ENCODE peak calls at places on chromosomes 5 and 9, in nine cellular contexts. U, L, I, B, E, H, A, Q and P are unnamed samples.

GRCh38 chr9:19665146-19665863 is 123.5 kb downstream of the SLC24A2 start:
- DNase-seq in E (no peak), A (no peak), U (no peak), I (no peak), L (no peak), B (no peak), Q (no peak), H (no peak), P (no peak)

GRCh38 chr9:35367451-35367850 is 122.5 kb upstream of the RUSC2 start:
- DNase-seq in Q (no peak), B (peak), H (no peak), A (peak), E (peak), I (peak), U (no peak), L (peak), P (peak)

GRCh38 chr5:41115281-41115680 is 44.1 kb upstream of the MROH2B start:
- DNase-seq in L (no peak), B (peak), E (peak), A (peak), U (no peak), I (peak), Q (no peak), H (no peak), P (peak)

GRCh38 chr9:111696796-111697195 is 35.4 kb downstream of the GNG10 start:
- DNase-seq in L (no peak), U (no peak), B (no peak), Q (no peak), I (no peak), H (no peak), E (no peak), A (no peak), P (no peak)

GRCh38 chr9:69923972-69924371 is 103.4 kb downstream of the CFAP95 start:
- DNase-seq in E (no peak), I (no peak), B (no peak), U (no peak), Q (no peak), H (no peak), A (no peak), L (no peak), P (no peak)

GRCh38 chr9:114321759-114322158 is 1.1 kb upstream of the ORM1 start:
- DNase-seq in I (no peak), H (no peak), L (no peak), Q (no peak), U (no peak), B (peak), E (no peak), A (peak), P (peak)

GRCh38 chr5:90000351-90000750 is 409.2 kb downstream of the CETN3 start:
- DNase-seq in U (no peak), B (no peak), L (no peak), H (no peak), I (no peak), E (no peak), Q (no peak), A (no peak), P (no peak)

GRCh38 chr5:174612686-174613085 is 111.7 kb upstream of the MSX2 start:
- DNase-seq in Q (no peak), E (no peak), B (no peak), L (no peak), A (no peak), U (peak), I (no peak), H (no peak), P (no peak)

GRCh38 chr5:170473642-170474041 is 30.2 kb upstream of the KCNIP1 start:
- DNase-seq in U (no peak), E (no peak), H (no peak), I (no peak), Q (peak), A (no peak), L (no peak), B (no peak), P (no peak)

GRCh38 chr9:87894998-87895625 is 12.4 kb downstream of the SPATA31E1 start:
- DNase-seq in A (no peak), Q (no peak), L (no peak), E (no peak), B (no peak), I (no peak), H (no peak), U (no peak), P (no peak)

GRCh38 chr5:89399553-89399952 is 516.6 kb upstream of the MEF2C start:
- DNase-seq in B (no peak), H (no peak), E (no peak), Q (no peak), A (peak), U (no peak), I (no peak), L (no peak), P (peak)

GRCh38 chr9:71249729-71250317 is 128.4 kb upstream of the TRPM3 start:
- DNase-seq in H (peak), I (peak), Q (no peak), E (peak), B (peak), L (peak), A (peak), U (no peak), P (peak)

GRCh38 chr5:86917117-86917579 is 299.4 kb downstream of the COX7C start:
- DNase-seq in L (peak), U (no peak), I (no peak), A (peak), B (peak), Q (no peak), E (no peak), H (peak), P (peak)

GRCh38 chr5:36655171-36655570 is 48.8 kb downstream of the SLC1A3 start:
- DNase-seq in U (peak), B (no peak), E (no peak), I (no peak), L (no peak), A (no peak), H (peak), Q (no peak), P (no peak)

GRCh38 chr5:56323505-56323904 is 90.4 kb upstream of the ANKRD55 start:
- DNase-seq in A (peak), Q (no peak), L (no peak), I (peak), E (peak), U (no peak), H (no peak), B (peak), P (no peak)

GRCh38 chr5:159240301-159240870 is 22.7 kb upstream of the UBLCP1 start:
- DNase-seq in E (no peak), U (no peak), B (peak), H (no peak), A (peak), L (peak), Q (no peak), I (no peak), P (no peak)

GRCh38 chr5:126449751-126450271 is 26.6 kb downstream of the GRAMD2B start:
- DNase-seq in Q (no peak), L (no peak), I (no peak), H (peak), E (no peak), B (peak), U (peak), A (peak), P (peak)

GRCh38 chr5:80885698-80886000 is 74.5 kb upstream of the RASGRF2 start:
- DNase-seq in U (no peak), Q (no peak), H (no peak), A (peak), I (no peak), B (no peak), E (no peak), L (no peak), P (peak)

GRCh38 chr5:143238620-143239019 is 164.9 kb downstream of the NR3C1 start:
- DNase-seq in A (no peak), U (no peak), H (no peak), B (no peak), L (no peak), E (no peak), Q (no peak), I (no peak), P (no peak)

GRCh38 chr5:124628251-124628650 is 118.2 kb downstream of the ZNF608 start:
- DNase-seq in I (no peak), A (peak), E (no peak), U (no peak), Q (no peak), B (no peak), L (no peak), H (no peak), P (no peak)

GRCh38 chr5:124873189-124873588 is 126.8 kb upstream of the ZNF608 start:
- DNase-seq in A (no peak), E (no peak), L (no peak), I (no peak), B (no peak), U (no peak), Q (no peak), H (no peak), P (no peak)

GRCh38 chr9:120235081-120235480 is 344.9 kb downstream of the CDK5RAP2 start:
- DNase-seq in Q (no peak), I (no peak), A (no peak), U (no peak), E (no peak), B (no peak), H (no peak), L (no peak), P (no peak)

GRCh38 chr9:135088979-135089847 is 1.7 kb downstream of the OLFM1 start:
- DNase-seq in L (no peak), B (no peak), H (no peak), Q (no peak), U (no peak), I (no peak), A (no peak), E (no peak), P (no peak)

GRCh38 chr9:135093111-135093510 is 5.6 kb downstream of the OLFM1 start:
- DNase-seq in H (no peak), L (no peak), E (no peak), B (no peak), I (no peak), U (no peak), A (no peak), Q (no peak), P (no peak)

GRCh38 chr9:135090547-135090946 is 3.1 kb downstream of the OLFM1 start:
- DNase-seq in I (no peak), U (no peak), L (no peak), B (no peak), H (no peak), A (no peak), Q (no peak), E (no peak), P (no peak)

GRCh38 chr9:135090081-135090480 is 2.6 kb downstream of the OLFM1 start:
- DNase-seq in Q (no peak), I (no peak), H (no peak), U (no peak), B (no peak), L (no peak), A (no peak), E (no peak), P (no peak)

GRCh38 chr9:135091545-135091944 is 4.1 kb downstream of the OLFM1 start:
- DNase-seq in L (no peak), A (no peak), U (no peak), H (no peak), E (no peak), Q (no peak), I (no peak), B (no peak), P (no peak)
- H3K4me3 ChIP-seq in L (no peak), A (no peak), U (no peak), H (no peak), E (no peak), Q (no peak), I (no peak), B (no peak), P (no peak)

DNA sequence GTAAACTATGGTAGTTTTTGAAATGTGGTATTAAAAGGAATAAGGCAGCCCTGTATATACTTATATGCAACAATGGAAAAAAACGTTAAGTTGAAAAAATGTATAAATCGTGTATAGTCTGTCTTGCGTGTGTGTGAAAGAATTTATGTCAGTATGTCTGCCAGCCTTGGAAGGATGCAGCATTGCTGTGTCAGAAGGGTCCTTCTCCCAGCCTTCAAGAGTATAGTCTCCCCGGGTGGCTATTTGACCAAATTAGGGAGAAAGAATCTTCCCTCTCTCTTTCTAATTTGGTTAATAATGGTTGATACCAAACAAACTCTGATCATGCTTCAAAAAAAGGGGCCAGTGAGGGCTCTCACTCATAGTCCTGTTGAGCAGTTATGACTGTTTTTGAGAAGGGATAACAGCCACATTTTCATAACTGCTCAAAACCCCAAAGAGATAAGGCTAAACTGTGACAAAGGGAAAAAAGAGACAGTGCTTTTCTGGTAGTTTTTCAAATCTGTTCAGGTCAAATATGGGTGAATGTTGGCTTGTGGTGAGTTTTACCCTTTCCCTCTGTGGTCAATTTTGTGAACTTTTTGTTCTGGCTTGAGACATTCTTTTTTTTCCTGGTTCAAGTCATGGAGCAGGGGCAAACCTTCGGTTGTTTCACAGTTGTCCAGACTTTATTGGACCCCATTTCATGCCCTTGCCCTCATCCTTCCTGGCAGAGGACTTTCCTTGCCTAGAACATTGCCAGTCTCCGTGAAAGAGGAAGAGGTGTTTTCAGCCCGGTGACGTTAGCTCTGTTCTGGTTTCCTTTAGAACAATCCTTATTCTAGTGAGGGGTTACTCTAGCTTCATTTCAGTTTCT is 21.0 kb downstream of the SNX30 start:
- DNase-seq in Q (no peak), I (no peak), U (no peak), L (no peak), E (no peak), H (no peak), B (no peak), A (no peak), P (no peak)
- TF ChIP-seq CTCF in Q (no peak), I (no peak), U (no peak), L (no peak), E (no peak), H (no peak), B (no peak), A (no peak), P (no peak)

GRCh38 chr5:146751781-146752401 is 126.7 kb downstream of the PPP2R2B start:
- DNase-seq in H (no peak), E (no peak), U (no peak), Q (no peak), A (no peak), B (no peak), I (no peak), L (no peak), P (no peak)
- H3K4me3 ChIP-seq in H (no peak), E (no peak), U (no peak), Q (no peak), A (no peak), B (no peak), I (no peak), L (no peak), P (no peak)

DNA sequence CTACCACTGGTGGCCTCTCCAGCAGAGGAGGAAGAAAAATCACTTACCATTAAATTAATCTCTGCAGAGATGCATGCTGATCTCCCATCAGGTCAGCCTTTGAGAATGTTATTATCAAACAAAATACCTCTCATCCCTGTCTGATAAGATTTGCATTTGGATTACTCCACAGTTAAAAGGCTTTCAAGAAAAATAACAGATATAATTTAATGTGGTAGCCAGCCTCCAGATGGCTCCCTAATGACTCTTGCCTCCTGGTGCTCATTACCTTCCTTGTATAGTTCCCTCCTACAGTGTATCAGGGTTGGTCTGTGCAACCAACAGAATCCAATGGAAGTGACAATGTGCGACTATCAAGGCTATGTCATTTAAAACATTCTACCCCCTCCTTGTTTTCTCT is 63.6 kb upstream of the TNPO1 start:
- DNase-seq in L (no peak), U (no peak), E (no peak), I (no peak), H (no peak), Q (no peak), B (no peak), A (no peak), P (no peak)
- TF ChIP-seq CTCF in L (no peak), U (no peak), E (no peak), I (no peak), H (no peak), Q (no peak), B (no peak), A (no peak), P (no peak)

DNA sequence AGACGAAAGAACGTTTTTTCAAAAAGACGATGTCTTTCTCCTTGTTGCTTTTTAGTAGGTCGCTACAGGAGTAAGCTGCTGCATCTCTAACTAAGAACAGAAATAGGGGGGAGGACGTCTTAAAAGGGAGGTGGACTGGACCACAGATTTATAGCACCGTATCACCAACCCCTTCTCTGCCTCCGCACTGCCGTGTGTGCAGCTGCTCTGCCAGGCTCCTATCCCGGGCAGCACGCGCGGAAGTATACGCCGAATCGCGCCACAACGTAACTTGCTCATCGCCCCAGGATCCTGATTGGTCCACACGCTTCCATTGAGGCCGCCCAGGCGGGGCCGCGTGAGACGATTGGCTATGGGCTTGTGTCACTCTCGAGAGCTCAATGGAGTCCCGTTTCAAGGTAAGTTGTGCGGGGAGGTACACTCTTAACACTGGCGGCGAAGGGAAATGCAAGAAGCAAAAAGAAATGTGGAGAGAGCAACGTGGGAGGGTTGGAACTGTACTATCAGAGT is at the start of gene ELAVL2:
- DNase-seq in B (peak), U (peak), I (peak), E (peak), Q (peak), H (peak), L (peak), A (peak), P (peak)
- H3K4me3 ChIP-seq in B (peak), U (peak), I (peak), E (peak), Q (peak), H (peak), L (no peak), A (peak), P (peak)

GRCh38 chr9:122080986-122081385 is 12.1 kb downstream of the TTLL11 start:
- DNase-seq in I (no peak), E (peak), H (no peak), B (peak), L (no peak), Q (no peak), U (no peak), A (no peak), P (no peak)

GRCh38 chr9:122076117-122076516 is 17.0 kb downstream of the TTLL11 start:
- DNase-seq in B (no peak), E (no peak), H (no peak), U (peak), I (no peak), A (no peak), L (no peak), Q (peak), P (no peak)

GRCh38 chr9:122076773-122077172 is 16.3 kb downstream of the TTLL11 start:
- DNase-seq in Q (no peak), U (no peak), H (no peak), B (no peak), A (no peak), I (no peak), L (no peak), E (no peak), P (no peak)

GRCh38 chr9:122075135-122076030 is 17.7 kb downstream of the TTLL11 start:
- DNase-seq in A (peak), U (peak), B (no peak), H (no peak), Q (peak), L (no peak), E (no peak), I (no peak), P (peak)

DNA sequence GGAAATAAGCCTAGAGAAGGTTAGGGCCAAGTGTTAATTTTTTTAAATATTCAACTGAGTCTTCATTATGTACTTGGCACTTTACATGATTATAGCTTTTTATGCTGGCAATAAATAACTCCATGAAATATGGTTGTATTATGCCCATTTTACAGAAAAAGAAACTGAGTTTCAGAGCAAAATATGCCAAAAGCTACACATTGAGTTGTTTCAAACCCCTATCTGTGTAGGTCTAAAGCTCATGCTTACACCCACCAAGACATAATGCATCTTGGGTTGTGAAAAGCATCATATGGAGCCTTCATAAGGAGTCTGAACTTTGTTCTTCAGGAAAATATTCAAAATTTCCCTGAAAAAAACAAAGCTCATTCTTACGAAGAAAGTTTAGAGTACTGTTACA is 14.6 kb downstream of the TTLL11 start:
- DNase-seq in Q (no peak), L (no peak), I (no peak), H (no peak), E (no peak), U (no peak), B (no peak), A (no peak), P (no peak)
- TF ChIP-seq CTCF in Q (no peak), L (no peak), I (no peak), H (no peak), E (no peak), U (no peak), B (no peak), A (no peak), P (no peak)

GRCh38 chr5:109692852-109693251 is 3.1 kb downstream of the MAN2A1 start:
- DNase-seq in A (no peak), L (no peak), H (no peak), Q (no peak), B (no peak), I (no peak), U (no peak), E (no peak), P (no peak)
- H3K4me3 ChIP-seq in A (no peak), L (peak), H (no peak), Q (no peak), B (no peak), I (no peak), U (peak), E (peak), P (no peak)

DNA sequence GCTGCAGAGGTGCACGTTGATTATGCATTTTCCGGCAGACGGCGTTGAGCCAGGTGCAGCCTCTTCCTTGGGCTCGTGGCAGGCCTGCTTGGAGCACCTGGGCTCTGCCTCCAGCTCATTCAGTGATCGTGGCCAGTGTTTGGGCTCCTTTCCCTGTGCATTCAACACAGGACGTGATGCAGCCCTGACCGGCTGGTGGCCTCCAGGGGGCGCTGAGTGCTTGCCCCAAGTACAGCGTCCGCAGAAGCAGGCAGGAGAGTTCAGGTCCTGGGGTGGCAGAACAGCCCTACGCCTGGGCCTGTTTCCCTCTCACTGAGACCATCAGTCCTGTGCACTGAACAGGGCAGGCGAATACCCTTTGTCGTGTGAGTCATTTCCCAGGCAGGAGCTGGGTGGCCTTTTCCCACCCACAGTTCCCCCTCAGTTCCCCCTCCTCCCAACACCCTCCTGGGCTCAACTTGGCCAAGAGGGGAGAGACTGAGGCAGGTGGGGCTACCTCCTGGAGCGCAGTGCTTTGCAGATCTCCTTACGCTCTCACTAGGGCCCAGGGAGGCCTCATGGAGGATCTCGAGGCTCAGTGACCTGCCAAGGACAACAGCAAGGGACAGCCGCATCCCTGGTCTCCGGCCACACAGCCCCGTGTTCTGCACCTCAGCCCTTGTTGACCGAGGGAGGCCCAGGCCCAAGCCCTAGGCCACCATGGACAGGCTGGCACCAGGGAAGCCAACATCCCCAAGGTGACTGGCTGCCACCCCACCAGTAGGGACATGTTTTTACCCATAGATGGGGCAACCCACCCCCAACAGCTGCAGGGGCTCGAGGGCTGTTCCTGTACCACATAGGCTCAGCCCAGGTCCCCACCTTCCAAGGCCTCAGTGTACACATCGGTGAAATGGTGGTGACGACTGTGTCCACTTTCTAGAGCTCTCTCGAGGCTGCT is 52.9 kb downstream of the LRSAM1 start:
- DNase-seq in E (peak), B (peak), H (peak), L (peak), A (peak), Q (peak), I (no peak), U (peak), P (peak)
- TF ChIP-seq CTCF in E (peak), B (peak), H (peak), L (peak), A (peak), Q (peak), I (peak), U (peak), P (peak)